ENCODE peak calls at places on chromosomes 4 and X, in four cellular contexts. G, O, A and R are unnamed samples.

GRCh38 chr4:27129871-27130277 is 269.2 kb downstream of the STIM2 start:
- DNase-seq in G (no peak), O (no peak), A (no peak), R (no peak)

GRCh38 chr4:89311433-89311832 is 3.8 kb upstream of the GPRIN3 start:
- DNase-seq in G (no peak), O (no peak), A (no peak), R (no peak)

GRCh38 chr4:21768349-21769310 is 179.9 kb downstream of the KCNIP4 start:
- DNase-seq in G (no peak), O (peak), A (no peak), R (peak)

GRCh38 chrX:39821011-39821708 is 276.6 kb downstream of the BCOR start:
- DNase-seq in G (no peak), O (peak), A (no peak), R (no peak)

GRCh38 chr4:2036866-2037265 is 22.3 kb upstream of the NAT8L start:
- DNase-seq in G (no peak), O (no peak), A (no peak), R (no peak)

GRCh38 chr4:66556651-66557278 is 886.5 kb upstream of the EPHA5 start:
- DNase-seq in G (no peak), O (no peak), A (no peak), R (no peak)

GRCh38 chr4:113378836-113379235 is 329.4 kb downstream of the ANK2 start:
- DNase-seq in G (no peak), O (no peak), A (no peak), R (no peak)

GRCh38 chr4:4269856-4270255 is 20.1 kb downstream of the LYAR start:
- DNase-seq in G (peak), O (no peak), A (peak), R (no peak)

GRCh38 chr4:4789462-4789861 is 70.0 kb upstream of the MSX1 start:
- DNase-seq in G (no peak), O (no peak), A (no peak), R (no peak)

GRCh38 chr4:65671402-65671801 is 1.1 kb upstream of the EPHA5 start:
- DNase-seq in G (no peak), O (no peak), A (no peak), R (no peak)

GRCh38 chr4:111945014-111945413 is 200.2 kb upstream of the FAM241A start:
- DNase-seq in G (no peak), O (no peak), A (no peak), R (no peak)

GRCh38 chrX:53594354-53594753 is 92.2 kb downstream of the HUWE1 start:
- DNase-seq in G (no peak), O (peak), A (no peak), R (no peak)

GRCh38 chrX:47217121-47217851 is 1.2 kb upstream of the CDK16 start:
- DNase-seq in G (no peak), O (peak), A (no peak), R (no peak)

GRCh38 chr4:2272026-2272827 is 10.3 kb upstream of the MXD4 start:
- DNase-seq in G (no peak), O (no peak), A (no peak), R (no peak)

GRCh38 chrX:115367455-115367854 is 77.9 kb downstream of the LUZP4 start:
- DNase-seq in G (no peak), O (no peak), A (no peak), R (no peak)

GRCh38 chr4:81030061-81030616 is 369 bp upstream of the BMP3 start:
- DNase-seq in G (no peak), O (peak), A (no peak), R (no peak)

GRCh38 chrX:44996282-44996681 is 123.3 kb downstream of the KDM6A start:
- DNase-seq in G (no peak), O (no peak), A (no peak), R (no peak)

GRCh38 chr4:110630621-110631402 is 7.9 kb upstream of the PITX2 start:
- DNase-seq in G (no peak), O (no peak), A (no peak), R (no peak)

GRCh38 chr4:153222162-153222789 is 18.0 kb downstream of the TRIM2 start:
- DNase-seq in G (peak), O (peak), A (no peak), R (peak)

GRCh38 chr4:168449740-168450442 is 30.4 kb downstream of the DDX60L start:
- DNase-seq in G (no peak), O (no peak), A (peak), R (peak)

GRCh38 chr4:187685247-187685646 is 310.3 kb upstream of the ZFP42 start:
- DNase-seq in G (no peak), O (no peak), A (no peak), R (no peak)

GRCh38 chr4:13464543-13464942 is 19.6 kb downstream of the RAB28 start:
- DNase-seq in G (no peak), O (no peak), A (no peak), R (no peak)

GRCh38 chr4:150231108-150231770 is 153.0 kb downstream of the DCLK2 start:
- DNase-seq in G (no peak), O (no peak), A (no peak), R (no peak)

GRCh38 chr4:6366581-6366980 is 96.9 kb downstream of the WFS1 start:
- DNase-seq in G (no peak), O (no peak), A (no peak), R (no peak)

GRCh38 chr4:66034671-66035070 is 364.4 kb upstream of the EPHA5 start:
- DNase-seq in G (no peak), O (no peak), A (no peak), R (no peak)

GRCh38 chr4:23934915-23935314 is 45.1 kb upstream of the PPARGC1A start:
- DNase-seq in G (no peak), O (peak), A (no peak), R (peak)

GRCh38 chr4:16860506-16860905 is 37.9 kb downstream of the LDB2 start:
- DNase-seq in G (no peak), O (peak), A (no peak), R (peak)

GRCh38 chrX:20965270-20966044 is 408.8 kb upstream of the CNKSR2 start:
- DNase-seq in G (no peak), O (no peak), A (no peak), R (no peak)

GRCh38 chrX:56233682-56234081 is 1.5 kb downstream of the KLF8 start:
- DNase-seq in G (no peak), O (peak), A (no peak), R (peak)

GRCh38 chr4:125750827-125751466 is 436.2 kb downstream of the FAT4 start:
- DNase-seq in G (no peak), O (peak), A (no peak), R (no peak)

GRCh38 chr4:80189956-80190671 is 7.2 kb upstream of the PRDM8 start:
- DNase-seq in G (no peak), O (no peak), A (no peak), R (no peak)

GRCh38 chr4:150589174-150589573 is 7.2 kb downstream of the MAB21L2 start:
- DNase-seq in G (no peak), O (no peak), A (no peak), R (no peak)